ENCODE peak calls at places on chromosomes 11 and 22, in four cellular contexts. W is HCT116, H is BJ, Q is GM23338. U is an unnamed sample.

GRCh38 chr11:2990617-2991476 is 1.3 kb downstream of the NAP1L4 start:
- DNase-seq in W (no peak), H (no peak), Q (peak), U (no peak)

GRCh38 chr11:31882951-31883392 is 71.8 kb upstream of the PAX6 start:
- DNase-seq in W (no peak), H (no peak), Q (peak), U (peak)

GRCh38 chr11:16312242-16312641 is 44.1 kb downstream of the SOX6 start:
- DNase-seq in W (no peak), H (no peak), Q (no peak), U (no peak)

GRCh38 chr11:131449391-131450019 is 79.1 kb downstream of the NTM start:
- DNase-seq in W (no peak), H (no peak), Q (no peak), U (no peak)

GRCh38 chr22:24526191-24526590 is 28.7 kb downstream of the GUCD1 start:
- DNase-seq in W (no peak), H (no peak), Q (no peak), U (no peak)

GRCh38 chr11:116930177-116930576 is 92.8 kb upstream of the APOA1 start:
- DNase-seq in W (no peak), H (no peak), Q (peak), U (peak)

GRCh38 chr11:35615911-35616900 is 2.1 kb upstream of the FJX1 start:
- DNase-seq in W (no peak), H (no peak), Q (peak), U (peak)

GRCh38 chr22:29205598-29206371 is at the start of gene EMID1:
- DNase-seq in W (no peak), H (no peak), Q (peak), U (no peak)

DNA sequence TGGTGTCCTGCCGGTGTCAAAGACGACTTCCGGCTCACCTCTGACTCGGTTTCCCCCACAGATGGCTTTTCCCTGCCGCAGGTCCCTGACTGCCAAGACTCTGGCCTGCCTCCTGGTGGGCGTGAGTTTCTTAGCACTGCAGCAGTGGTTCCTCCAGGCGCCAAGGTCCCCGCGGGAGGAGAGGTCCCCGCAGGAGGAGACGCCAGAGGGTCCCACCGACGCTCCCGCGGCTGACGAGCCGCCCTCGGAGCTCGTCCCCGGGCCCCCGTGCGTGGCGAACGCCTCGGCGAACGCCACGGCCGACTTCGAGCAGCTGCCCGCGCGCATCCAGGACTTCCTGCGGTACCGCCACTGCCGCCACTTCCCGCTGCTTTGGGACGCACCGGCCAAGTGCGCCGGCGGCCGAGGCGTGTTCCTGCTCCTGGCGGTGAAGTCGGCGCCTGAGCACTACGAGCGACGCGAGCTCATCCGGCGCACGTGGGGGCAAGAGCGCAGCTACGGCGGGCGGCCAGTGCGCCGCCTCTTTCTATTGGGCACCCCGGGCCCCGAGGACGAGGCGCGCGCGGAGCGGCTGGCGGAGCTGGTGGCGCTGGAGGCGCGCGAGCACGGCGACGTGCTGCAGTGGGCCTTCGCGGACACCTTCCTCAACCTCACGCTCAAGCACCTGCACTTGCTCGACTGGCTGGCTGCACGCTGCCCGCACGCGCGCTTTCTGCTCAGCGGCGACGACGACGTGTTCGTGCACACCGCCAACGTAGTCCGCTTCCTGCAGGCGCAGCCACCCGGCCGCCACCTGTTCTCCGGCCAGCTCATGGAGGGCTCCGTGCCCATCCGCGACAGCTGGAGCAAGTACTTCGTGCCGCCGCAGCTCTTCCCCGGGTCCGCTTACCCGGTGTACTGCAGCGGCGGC is 5.5 kb downstream of the B3GNT6 start:
- DNase-seq in W (no peak), H (no peak), Q (peak), U (peak)
- H3K4me3 ChIP-seq in W (no peak), H (peak), Q (peak), U (peak)

GRCh38 chr22:26585104-26585790 is 4.7 kb downstream of the TPST2 start:
- DNase-seq in W (no peak), H (peak), Q (no peak), U (peak)

GRCh38 chr22:26581769-26582168 is 8.2 kb downstream of the TPST2 start:
- DNase-seq in W (no peak), H (no peak), Q (no peak), U (no peak)

GRCh38 chr22:26586556-26587325 is 3.2 kb downstream of the TPST2 start:
- DNase-seq in W (no peak), H (no peak), Q (no peak), U (no peak)

GRCh38 chr22:26581026-26581425 is 8.9 kb downstream of the TPST2 start:
- DNase-seq in W (no peak), H (no peak), Q (no peak), U (no peak)

GRCh38 chr22:26584010-26584409 is 5.9 kb downstream of the TPST2 start:
- DNase-seq in W (no peak), H (no peak), Q (no peak), U (no peak)
- TF ChIP-seq CTCF in W (no peak), H (no peak), Q (no peak), U (no peak)

DNA sequence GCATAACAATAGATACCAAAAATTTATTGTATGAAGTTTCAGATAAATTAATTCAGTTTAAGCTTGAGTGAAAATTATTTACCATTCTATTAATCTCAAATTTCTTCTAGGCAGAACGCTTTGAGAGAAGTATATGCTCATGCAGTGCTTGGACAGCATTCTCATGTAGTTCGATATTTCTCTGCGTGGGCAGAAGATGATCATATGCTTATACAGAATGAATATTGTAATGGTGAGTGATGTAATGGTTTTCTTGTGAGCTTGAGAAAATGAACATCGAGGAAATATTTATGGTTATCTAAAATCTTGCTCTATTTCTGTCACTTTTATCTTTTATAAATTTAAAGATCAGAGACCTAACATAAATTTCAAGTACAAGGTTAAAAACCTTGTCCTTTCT is 3.6 kb downstream of the WEE1 start:
- DNase-seq in W (no peak), H (no peak), Q (no peak), U (no peak)
- H3K4me3 ChIP-seq in W (no peak), H (peak), Q (peak), U (peak)

GRCh38 chr11:77117485-77117884 is 10.6 kb upstream of the MYO7A start:
- DNase-seq in W (no peak), H (no peak), Q (no peak), U (no peak)

GRCh38 chr11:77115956-77116355 is 12.1 kb upstream of the MYO7A start:
- DNase-seq in W (no peak), H (no peak), Q (no peak), U (no peak)

GRCh38 chr11:77113382-77114088 is 10.9 kb downstream of the OMP start:
- DNase-seq in W (no peak), H (no peak), Q (peak), U (peak)

GRCh38 chr11:77114089-77114463 is 11.4 kb downstream of the OMP start:
- DNase-seq in W (no peak), H (no peak), Q (no peak), U (no peak)

GRCh38 chr11:77115181-77115611 is 12.6 kb downstream of the OMP start:
- DNase-seq in W (no peak), H (no peak), Q (peak), U (no peak)
- TF ChIP-seq CTCF in W (peak), H (peak), Q (peak), U (peak)

GRCh38 chr11:66266378-66267038 is 1.9 kb upstream of the RAB1B start:
- DNase-seq in W (no peak), H (no peak), Q (no peak), U (no peak)
- H3K4me3 ChIP-seq in W (peak), H (peak), Q (peak), U (peak)

GRCh38 chr11:125934473-125934872 is 11.4 kb upstream of the VSIG10L2 start:
- DNase-seq in W (no peak), H (no peak), Q (no peak), U (no peak)

GRCh38 chr11:125935629-125936199 is 10.1 kb upstream of the VSIG10L2 start:
- DNase-seq in W (no peak), H (no peak), Q (no peak), U (peak)

GRCh38 chr11:125932301-125932700 is 13.5 kb upstream of the VSIG10L2 start:
- DNase-seq in W (no peak), H (no peak), Q (no peak), U (no peak)

GRCh38 chr11:125933030-125933813 is 12.6 kb upstream of the VSIG10L2 start:
- DNase-seq in W (no peak), H (no peak), Q (peak), U (no peak)

DNA sequence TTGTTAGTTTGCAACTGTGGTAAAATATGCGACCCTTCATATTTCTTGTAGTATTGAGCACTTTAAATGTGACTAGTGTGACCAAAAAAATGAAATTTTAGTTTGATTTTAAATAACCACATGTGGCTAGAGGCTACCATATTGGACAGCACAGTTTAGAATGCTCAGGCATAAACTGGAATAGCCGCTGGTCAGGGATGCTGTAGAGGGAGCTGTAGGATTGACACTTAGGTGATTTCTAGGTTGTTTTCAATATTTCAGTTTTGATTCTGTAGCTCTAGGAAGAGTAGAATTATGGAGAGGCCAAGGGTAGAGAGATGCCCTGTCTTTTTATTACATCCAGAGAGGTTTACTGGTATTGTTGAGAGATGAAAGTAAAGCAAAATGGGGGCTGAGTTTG is 10.8 kb upstream of the VSIG10L2 start:
- DNase-seq in W (no peak), H (no peak), Q (no peak), U (no peak)
- TF ChIP-seq CTCF in W (peak), H (no peak), Q (no peak), U (no peak)

GRCh38 chr22:31106651-31107205 is 640 bp downstream of the SELENOM start:
- DNase-seq in W (no peak), H (no peak), Q (peak), U (peak)
- H3K4me3 ChIP-seq in W (peak), H (peak), Q (peak), U (peak)

GRCh38 chr22:47012589-47013365 is 250.3 kb downstream of the TBC1D22A start:
- DNase-seq in W (no peak), H (peak), Q (peak), U (peak)
- TF ChIP-seq CTCF in W (peak), H (no peak), Q (peak), U (no peak)

GRCh38 chr22:42856865-42857704 is at the start of gene ARFGAP3:
- DNase-seq in W (peak), H (peak), Q (peak), U (peak)

GRCh38 chr22:42855726-42856125 is 1.3 kb downstream of the ARFGAP3 start:
- DNase-seq in W (no peak), H (no peak), Q (no peak), U (no peak)

GRCh38 chr22:42857845-42858481 is 890 bp upstream of the ARFGAP3 start:
- DNase-seq in W (no peak), H (no peak), Q (no peak), U (no peak)

GRCh38 chr22:42856179-42856864 is 751 bp downstream of the ARFGAP3 start:
- DNase-seq in W (no peak), H (no peak), Q (peak), U (peak)

GRCh38 chr22:42855211-42855610 is 1.9 kb downstream of the ARFGAP3 start:
- DNase-seq in W (no peak), H (no peak), Q (no peak), U (no peak)
- H3K4me3 ChIP-seq in W (no peak), H (no peak), Q (no peak), U (peak)